ENCODE peak calls at places on chromosomes 6 and 20, in eight cellular contexts. Z is hepatocyte, A is Panc1, G is aorta, R is pancreas, B is uterus, I is left ventricle myocardium inferior, J is left lung. S is an unnamed sample. For H3K4me1, the result is how much of the 10 kb centered on the place peaks cover.

GRCh38 chr6:57177545-57178225 is 5.6 kb downstream of the BAG2 start:
- DNase-seq in J (no peak), I (peak), A (no peak), G (peak), Z (peak), R (no peak), B (peak), S (no peak)

GRCh38 chr6:7906741-7907140 is 3.8 kb downstream of the TXNDC5 start:
- DNase-seq in Z (no peak), B (no peak), J (no peak), A (no peak), I (no peak), R (no peak), G (no peak), S (no peak)

GRCh38 chr6:166461821-166462460 is 79.2 kb upstream of the MPC1 start:
- DNase-seq in Z (no peak), A (no peak), G (peak), J (no peak), B (no peak), I (no peak), R (no peak), S (no peak)

GRCh38 chr20:33653900-33654596 is 8.1 kb upstream of the C20orf144 start:
- DNase-seq in I (peak), R (peak), A (no peak), J (peak), G (peak), B (peak), Z (peak), S (no peak)

GRCh38 chr6:38185752-38186151 is 366.2 kb downstream of the ZFAND3 start:
- DNase-seq in B (no peak), I (no peak), R (no peak), J (no peak), G (no peak), Z (no peak), A (no peak), S (peak)

GRCh38 chr20:50354690-50355592 is 155.2 kb upstream of the PTPN1 start:
- DNase-seq in G (peak), J (no peak), Z (peak), A (no peak), R (no peak), I (no peak), B (no peak), S (no peak)

GRCh38 chr6:159212881-159213280 is 43.7 kb downstream of the FNDC1 start:
- DNase-seq in A (no peak), B (no peak), R (no peak), Z (no peak), J (no peak), I (no peak), G (no peak), S (no peak)

GRCh38 chr6:149129401-149130077 is 188.0 kb upstream of the TAB2 start:
- DNase-seq in Z (no peak), B (no peak), J (no peak), I (no peak), A (no peak), R (no peak), G (no peak), S (no peak)

GRCh38 chr6:79777713-79778579 is 146.8 kb downstream of the SH3BGRL2 start:
- DNase-seq in G (peak), Z (peak), R (peak), I (peak), B (peak), A (peak), J (peak), S (peak)

GRCh38 chr20:6806291-6806690 is 38.8 kb downstream of the BMP2 start:
- DNase-seq in A (no peak), Z (no peak), J (no peak), R (no peak), I (no peak), B (no peak), G (no peak), S (no peak)

GRCh38 chr6:835476-836160 is 142.7 kb upstream of the EXOC2 start:
- DNase-seq in J (no peak), R (no peak), A (no peak), B (no peak), G (no peak), Z (no peak), I (no peak), S (no peak)

GRCh38 chr6:72525821-72526550 is 95.9 kb upstream of the KCNQ5 start:
- DNase-seq in R (no peak), B (no peak), J (no peak), Z (no peak), I (no peak), A (no peak), G (no peak), S (no peak)

GRCh38 chr6:51841656-51842055 is 245.8 kb downstream of the PKHD1 start:
- DNase-seq in R (no peak), B (no peak), A (no peak), G (no peak), J (no peak), Z (no peak), I (no peak), S (no peak)

GRCh38 chr6:124873066-124873410 is 89.2 kb upstream of the RNF217 start:
- DNase-seq in I (no peak), J (no peak), B (no peak), G (no peak), R (no peak), Z (no peak), A (no peak), S (no peak)

GRCh38 chr20:34023937-34024732 is 30.4 kb downstream of the RALY start:
- DNase-seq in G (no peak), A (no peak), Z (no peak), R (no peak), B (no peak), I (no peak), J (no peak), S (no peak)

GRCh38 chr6:110688661-110689268 is 126.5 kb downstream of the CDK19 start:
- DNase-seq in R (no peak), G (no peak), J (peak), B (no peak), Z (no peak), A (no peak), I (no peak), S (no peak)

GRCh38 chr20:327041-327945 is 1.9 kb downstream of the SOX12 start:
- DNase-seq in I (peak), R (peak), G (peak), A (no peak), B (peak), Z (peak), J (peak), S (peak)

GRCh38 chr20:49811825-49812462 is 684 bp upstream of the SLC9A8 start:
- DNase-seq in R (no peak), B (no peak), J (no peak), I (no peak), G (no peak), A (no peak), Z (peak), S (no peak)

GRCh38 chr20:64052987-64053840 is 3.8 kb upstream of the SOX18 start:
- DNase-seq in A (no peak), I (no peak), Z (no peak), G (no peak), R (no peak), B (no peak), J (no peak), S (no peak)

GRCh38 chr20:44467289-44467883 is 8.3 kb upstream of the TTPAL start:
- DNase-seq in I (peak), R (no peak), Z (peak), A (no peak), B (peak), G (peak), J (no peak), S (no peak)

GRCh38 chr20:42986143-42986773 is 203.4 kb downstream of the PTPRT start:
- DNase-seq in G (no peak), Z (no peak), I (no peak), R (no peak), B (no peak), A (no peak), J (no peak), S (no peak)

GRCh38 chr20:50130346-50130703 is 17.4 kb upstream of the UBE2V1 start:
- DNase-seq in A (no peak), J (no peak), R (no peak), G (no peak), I (no peak), B (no peak), Z (no peak), S (no peak)

GRCh38 chr6:4928426-4928825 is 75.4 kb downstream of the RPP40 start:
- DNase-seq in Z (no peak), R (no peak), J (no peak), A (no peak), G (no peak), I (no peak), B (no peak), S (no peak)

GRCh38 chr6:33634203-33634727 is 13.1 kb downstream of the ITPR3 start:
- DNase-seq in J (peak), A (no peak), Z (peak), G (no peak), B (no peak), R (no peak), I (no peak), S (no peak)

GRCh38 chr20:2470051-2470431 is 548 bp downstream of the SNRPB start:
- DNase-seq in J (peak), R (peak), G (no peak), I (no peak), Z (peak), A (no peak), B (peak), S (no peak)

GRCh38 chr6:134175532-134176282 is 123.3 kb upstream of the SLC2A12 start:
- DNase-seq in Z (peak), R (peak), I (peak), A (no peak), G (peak), J (peak), B (peak), S (no peak)

GRCh38 chr6:91304506-91304905 is 717.6 kb upstream of the MAP3K7 start:
- DNase-seq in I (no peak), J (no peak), R (no peak), B (no peak), G (no peak), Z (no peak), A (no peak), S (no peak)

GRCh38 chr6:139679516-139680179 is 305.2 kb upstream of the CITED2 start:
- DNase-seq in I (no peak), A (peak), Z (no peak), B (no peak), J (no peak), G (no peak), R (no peak), S (no peak)

GRCh38 chr20:59740621-59741020 is 136.3 kb downstream of the PHACTR3 start:
- DNase-seq in A (no peak), J (no peak), R (no peak), I (no peak), G (peak), Z (no peak), B (no peak), S (no peak)

GRCh38 chr6:2770171-2770570 is 5.0 kb downstream of the WRNIP1 start:
- DNase-seq in B (no peak), A (no peak), R (no peak), I (peak), J (no peak), Z (no peak), G (peak), S (no peak)

GRCh38 chr6:104952911-104953409 is 3.9 kb upstream of the LIN28B start:
- DNase-seq in B (no peak), J (no peak), I (no peak), A (no peak), R (no peak), Z (peak), G (peak), S (no peak)

GRCh38 chr6:135212935-135213334 is 31.8 kb downstream of the MYB start:
- DNase-seq in R (no peak), Z (no peak), B (no peak), A (no peak), I (no peak), G (no peak), J (no peak), S (no peak)

GRCh38 chr6:134342211-134342610 is 24.3 kb upstream of the SGK1 start:
- DNase-seq in A (no peak), R (no peak), J (no peak), I (peak), Z (no peak), B (peak), G (peak), S (no peak)

GRCh38 chr6:27098956-27099355 is 148.5 kb upstream of the PRSS16 start:
- DNase-seq in Z (no peak), B (no peak), J (no peak), A (no peak), R (no peak), G (peak), I (no peak), S (no peak)

GRCh38 chr20:49112596-49113274 is 66.6 kb downstream of the CSE1L start:
- DNase-seq in G (no peak), A (no peak), I (no peak), J (no peak), B (no peak), R (no peak), Z (no peak), S (no peak)

GRCh38 chr6:126093108-126093507 is 106.8 kb downstream of the TRMT11 start:
- DNase-seq in G (no peak), R (no peak), B (no peak), A (no peak), Z (no peak), J (no peak), I (no peak), S (no peak)

GRCh38 chr6:29516108-29516507 is 28.4 kb upstream of the MAS1L start:
- DNase-seq in I (no peak), A (no peak), R (no peak), J (no peak), Z (no peak), B (no peak), G (no peak), S (no peak)

GRCh38 chr20:23358563-23358906 is 3.4 kb upstream of the GZF1 start:
- DNase-seq in A (no peak), I (no peak), G (no peak), J (no peak), R (no peak), Z (no peak), B (no peak), S (no peak)

GRCh38 chr20:23357767-23358562 is 4.0 kb upstream of the GZF1 start:
- DNase-seq in G (peak), I (peak), Z (peak), A (peak), J (peak), R (peak), B (peak), S (peak)

GRCh38 chr20:23361108-23361650 is 803 bp upstream of the GZF1 start:
- DNase-seq in Z (peak), J (no peak), B (peak), R (peak), G (no peak), A (no peak), I (no peak), S (no peak)

GRCh38 chr20:23361651-23362391 is at the start of gene GZF1:
- DNase-seq in J (peak), A (peak), Z (peak), B (peak), R (peak), G (peak), I (peak), S (peak)

GRCh38 chr20:23358923-23359572 is 2.9 kb upstream of the GZF1 start:
- DNase-seq in Z (peak), J (no peak), B (no peak), I (no peak), R (peak), A (no peak), G (no peak), S (no peak)
- H3K4me1 ChIP-seq in Z (under half), J (under half), B (under half), I (half or more), R (under half), A (under half), G (under half), S (under half)

GRCh38 chr20:40144581-40144980 is 544.5 kb downstream of the MAFB start:
- DNase-seq in B (no peak), J (no peak), A (no peak), G (no peak), R (no peak), I (no peak), Z (no peak), S (no peak)
- H3K4me3 ChIP-seq in B (no peak), J (no peak), A (no peak), G (no peak), R (no peak), I (no peak), Z (no peak), S (no peak)

DNA sequence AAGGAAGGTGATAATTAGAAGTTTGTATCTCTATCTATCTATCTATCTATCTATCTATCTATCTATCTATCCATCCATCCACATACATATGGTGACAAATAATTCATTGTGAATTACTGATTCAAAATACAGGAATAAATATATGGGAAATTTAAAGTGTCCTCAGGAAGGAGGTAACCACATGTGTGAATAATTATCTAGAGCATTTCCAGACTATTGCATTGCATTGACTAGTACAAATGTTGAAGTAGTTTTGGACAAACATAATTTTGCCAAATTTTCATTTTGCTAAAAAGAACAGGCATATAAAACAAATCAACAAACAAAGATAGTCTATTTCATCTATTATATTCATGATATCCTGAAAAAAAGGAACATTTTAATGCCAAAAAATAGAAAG is 192.7 kb downstream of the UTRN start:
- DNase-seq in Z (no peak), A (no peak), B (no peak), J (no peak), I (no peak), G (no peak), R (no peak), S (no peak)
- H3K27ac ChIP-seq in Z (no peak), A (no peak), B (no peak), J (no peak), I (peak), G (no peak), R (no peak), S (no peak)

GRCh38 chr6:111800468-111800760 is 72.8 kb downstream of the FYN start:
- DNase-seq in B (no peak), R (no peak), G (no peak), Z (no peak), A (no peak), J (no peak), I (no peak), S (no peak)

GRCh38 chr6:111796310-111796918 is 76.8 kb downstream of the FYN start:
- DNase-seq in Z (no peak), G (no peak), B (no peak), A (no peak), J (no peak), R (no peak), I (no peak), S (no peak)

GRCh38 chr6:111799576-111800467 is 73.4 kb downstream of the FYN start:
- DNase-seq in G (no peak), R (no peak), Z (no peak), J (no peak), A (no peak), I (no peak), B (no peak), S (no peak)

GRCh38 chr6:111800821-111801220 is 72.4 kb downstream of the FYN start:
- DNase-seq in A (no peak), I (no peak), Z (no peak), B (no peak), J (no peak), R (no peak), G (no peak), S (no peak)

DNA sequence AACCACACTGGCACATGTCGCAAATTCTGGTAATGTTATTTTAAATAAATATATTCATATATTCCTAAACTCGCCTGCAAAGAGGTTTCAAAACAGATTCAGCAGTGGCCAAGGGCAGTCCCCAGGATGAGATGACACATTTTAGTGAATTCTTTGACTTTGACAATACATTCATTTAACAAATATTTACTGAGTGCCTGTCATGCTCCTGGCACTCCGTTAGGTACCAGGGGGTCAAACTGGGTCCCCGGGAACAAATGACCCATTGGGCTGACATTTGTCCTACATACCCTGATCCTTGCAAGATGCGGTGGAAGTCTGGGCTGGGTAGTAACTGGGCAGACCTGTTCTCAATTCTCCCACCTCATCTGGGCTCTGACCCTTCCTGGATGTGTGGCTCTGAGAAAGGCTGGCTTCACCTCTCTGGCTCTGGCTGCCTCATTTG is 74.9 kb downstream of the FYN start:
- DNase-seq in B (no peak), G (no peak), I (no peak), R (no peak), A (no peak), Z (no peak), J (no peak), S (no peak)
- H3K4me1 ChIP-seq in B (under half), G (under half), I (half or more), R (under half), A (under half), Z (under half), J (under half), S (half or more)

GRCh38 chr20:62368629-62369507 is 1.8 kb upstream of the LAMA5 start:
- DNase-seq in Z (peak), R (no peak), A (no peak), J (no peak), I (no peak), G (no peak), B (peak), S (no peak)

GRCh38 chr20:62368303-62368628 is 1.2 kb upstream of the LAMA5 start:
- DNase-seq in B (no peak), A (no peak), R (no peak), Z (no peak), J (no peak), I (no peak), G (no peak), S (no peak)

GRCh38 chr20:62366370-62367135 is 559 bp downstream of the LAMA5 start:
- DNase-seq in G (peak), I (peak), J (no peak), A (no peak), B (no peak), Z (peak), R (peak), S (no peak)

GRCh38 chr20:62367136-62367482 is at the start of gene LAMA5:
- DNase-seq in A (no peak), B (no peak), G (peak), R (peak), J (no peak), Z (peak), I (peak), S (peak)

DNA sequence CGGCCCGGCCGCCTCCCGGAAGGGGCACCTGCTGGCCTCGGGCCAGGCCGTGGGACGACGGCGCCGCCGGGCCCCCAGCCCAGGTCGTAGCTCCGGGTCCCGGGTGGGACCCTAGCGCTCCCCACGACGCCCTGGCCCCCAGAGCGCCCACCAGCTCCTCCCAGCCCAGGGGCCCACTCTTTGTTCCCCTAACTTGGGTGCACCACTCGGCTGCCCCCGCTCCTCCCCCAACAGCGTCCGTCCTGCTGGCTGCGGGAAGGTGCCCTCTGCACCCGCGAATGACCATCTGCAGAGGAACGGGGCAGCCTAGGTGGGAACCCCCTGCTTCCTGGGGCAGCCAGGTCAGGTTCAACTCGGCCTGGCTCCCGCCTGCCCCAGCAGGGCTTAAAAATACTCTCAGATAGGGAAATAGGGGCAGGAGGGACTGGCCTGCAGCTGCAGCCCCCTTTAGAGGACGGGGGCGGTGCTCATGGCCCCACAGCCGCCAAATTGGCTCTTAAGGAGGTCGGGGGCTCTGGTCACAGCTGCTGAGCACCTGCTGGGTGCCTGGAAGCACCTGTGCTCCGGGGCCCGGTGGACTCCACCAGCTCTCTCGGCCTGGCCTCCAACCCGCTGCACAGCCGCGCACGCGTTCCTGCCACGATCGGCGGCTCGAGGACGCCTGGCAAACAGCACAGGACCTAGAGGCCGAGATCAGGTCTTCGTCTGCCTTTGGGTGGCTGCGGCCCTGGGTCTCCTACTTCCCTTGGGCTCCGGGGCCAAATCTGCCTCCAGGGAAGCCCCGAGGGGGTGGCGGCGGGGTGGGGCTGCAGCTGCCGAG is 581 bp upstream of the LAMA5 start:
- DNase-seq in Z (peak), A (no peak), R (no peak), G (no peak), B (no peak), I (no peak), J (no peak), S (no peak)
- H3K4me3 ChIP-seq in Z (peak), A (peak), R (peak), G (peak), B (peak), I (peak), J (peak), S (peak)

GRCh38 chr6:42007753-42008528 is 42.4 kb upstream of the TAF8 start:
- DNase-seq in J (no peak), B (no peak), Z (no peak), G (no peak), I (no peak), A (no peak), R (no peak), S (peak)
- H3K27ac ChIP-seq in J (peak), B (no peak), Z (no peak), G (no peak), I (no peak), A (no peak), R (no peak), S (peak)